ENCODE peak calls at places on chromosomes 1 and 21, in five cellular contexts. Q is DND-41, B is fibroblast of lung, T is mesendoderm, S is PC-3. H is an unnamed sample.

GRCh38 chr1:186578325-186579016 is 101.8 kb downstream of the PTGS2 start:
- DNase-seq in S (peak; percentile 66), T (no peak), Q (no peak), B (no peak), H (no peak)

GRCh38 chr1:196181594-196181878 is 426.7 kb downstream of the KCNT2 start:
- DNase-seq in T (no peak), Q (no peak), S (no peak), B (no peak), H (no peak)

GRCh38 chr1:99652881-99653281 is 7.0 kb downstream of the PALMD start:
- DNase-seq in S (no peak), B (peak; percentile 82), T (peak; percentile 53), Q (no peak), H (no peak)

GRCh38 chr1:89259283-89259971 is 13.2 kb downstream of the GBP5 start:
- DNase-seq in B (no peak), T (peak; percentile 3), Q (peak; percentile 97), S (no peak), H (no peak)

GRCh38 chr1:118340928-118341905 is 156.2 kb upstream of the SPAG17 start:
- DNase-seq in Q (no peak), B (peak; percentile 30), S (no peak), T (no peak), H (no peak)

GRCh38 chr1:150954708-150955107 is 19.9 kb downstream of the CERS2 start:
- DNase-seq in T (no peak), B (no peak), Q (no peak), S (no peak), H (no peak)

GRCh38 chr1:229987953-229988352 is 79.1 kb upstream of the GALNT2 start:
- DNase-seq in S (no peak), T (no peak), B (no peak), Q (no peak), H (no peak)

GRCh38 chr1:85596947-85597346 is 16.4 kb downstream of the CCN1 start:
- DNase-seq in T (peak; percentile 53), B (no peak), S (no peak), Q (no peak), H (no peak)

GRCh38 chr1:212045981-212046380 is 10.4 kb downstream of the DTL start:
- DNase-seq in S (no peak), Q (no peak), B (peak; percentile 40), T (no peak), H (no peak)

GRCh38 chr1:25246600-25247023 is 642 bp downstream of the RSRP1 start:
- DNase-seq in S (no peak), B (peak; percentile 15), Q (peak; percentile 42), T (peak; percentile 37), H (no peak)

GRCh38 chr21:46391773-46392172 is 66.9 kb upstream of the DIP2A start:
- DNase-seq in T (no peak), S (no peak), B (no peak), Q (no peak), H (no peak)

GRCh38 chr1:206802401-206802800 is 30.1 kb upstream of the IL10 start:
- DNase-seq in Q (no peak), B (no peak), T (no peak), S (no peak), H (no peak)

GRCh38 chr1:41819843-41820242 is 98.9 kb downstream of the HIVEP3 start:
- DNase-seq in S (no peak), Q (no peak), T (no peak), B (no peak), H (no peak)

GRCh38 chr1:203017061-203017460 is 9.2 kb upstream of the PPFIA4 start:
- DNase-seq in B (no peak), S (no peak), T (no peak), Q (no peak), H (no peak)

GRCh38 chr1:905811-906531 is 17.8 kb upstream of the SAMD11 start:
- DNase-seq in B (no peak), S (no peak), T (no peak), Q (no peak), H (no peak)

GRCh38 chr1:8562881-8563865 is 245.3 kb downstream of the SLC45A1 start:
- DNase-seq in S (peak; percentile 45), Q (no peak), T (peak; percentile 89), B (peak; percentile 49), H (no peak)

GRCh38 chr1:84758968-84759491 is 68.8 kb upstream of the SSX2IP start:
- DNase-seq in S (no peak), B (peak; percentile 74), T (no peak), Q (no peak), H (no peak)

GRCh38 chr1:156652992-156653355 is 11.1 kb downstream of the BCAN start:
- DNase-seq in S (no peak), B (no peak), T (no peak), Q (no peak), H (no peak)

GRCh38 chr1:100360790-100361232 is 8.5 kb downstream of the CDC14A start:
- DNase-seq in B (peak; percentile 75), S (no peak), Q (no peak), T (peak; percentile 83), H (no peak)

GRCh38 chr1:47663286-47663685 is 225.4 kb downstream of the FOXD2 start:
- DNase-seq in T (no peak), S (no peak), B (peak; percentile 45), Q (no peak), H (no peak)

GRCh38 chr1:27603320-27603961 is 503 bp downstream of the AHDC1 start:
- DNase-seq in Q (no peak), B (no peak), S (no peak), T (no peak), H (no peak)

GRCh38 chr1:182709855-182710254 is 25.5 kb upstream of the RGS8 start:
- DNase-seq in Q (no peak), T (no peak), S (peak; percentile 51), B (peak; percentile 16), H (no peak)
- H3K9ac ChIP-seq in Q (no peak overlapping the region), T (no peak overlapping the region), S (no peak overlapping the region), B (no peak overlapping the region), H (no peak overlapping the region)

GRCh38 chr1:169680377-169681019 is 30.9 kb downstream of the SELL start:
- DNase-seq in Q (no peak), B (no peak), T (no peak), S (no peak), H (no peak)

GRCh38 chr1:169681094-169681493 is 30.3 kb downstream of the SELL start:
- DNase-seq in B (no peak), S (no peak), Q (no peak), T (no peak), H (no peak)

GRCh38 chr1:169679692-169680091 is 31.7 kb downstream of the SELL start:
- DNase-seq in B (no peak), T (no peak), S (no peak), Q (no peak), H (no peak)

GRCh38 chr1:169682077-169682476 is 29.3 kb downstream of the SELL start:
- DNase-seq in S (no peak), T (no peak), B (no peak), Q (no peak), H (no peak)

GRCh38 chr1:169683661-169684060 is 27.8 kb downstream of the SELL start:
- DNase-seq in S (no peak), Q (no peak), T (no peak), B (peak; percentile 9), H (no peak)
- H3K27me3 ChIP-seq in S (no peaks in the 10 kb centered on the region), Q (no peaks in the 10 kb centered on the region), T (no peaks in the 10 kb centered on the region), B (no peaks in the 10 kb centered on the region), H (no peaks in the 10 kb centered on the region)

GRCh38 chr21:37005548-37006242 is 807 bp upstream of the RIPPLY3 start:
- DNase-seq in B (no peak), S (no peak), T (peak; percentile 33), Q (no peak), H (no peak)

GRCh38 chr21:37009740-37010341 is 3.3 kb downstream of the RIPPLY3 start:
- DNase-seq in Q (peak; percentile 81), T (peak; percentile 93), S (peak; percentile 93), B (peak; percentile 80), H (peak; percentile 89)

GRCh38 chr21:37006243-37006520 is 320 bp upstream of the RIPPLY3 start:
- DNase-seq in S (no peak), T (no peak), B (no peak), Q (no peak), H (no peak)

GRCh38 chr21:37008705-37009104 is 2.2 kb downstream of the RIPPLY3 start:
- DNase-seq in Q (no peak), S (no peak), T (no peak), B (no peak), H (no peak)

DNA sequence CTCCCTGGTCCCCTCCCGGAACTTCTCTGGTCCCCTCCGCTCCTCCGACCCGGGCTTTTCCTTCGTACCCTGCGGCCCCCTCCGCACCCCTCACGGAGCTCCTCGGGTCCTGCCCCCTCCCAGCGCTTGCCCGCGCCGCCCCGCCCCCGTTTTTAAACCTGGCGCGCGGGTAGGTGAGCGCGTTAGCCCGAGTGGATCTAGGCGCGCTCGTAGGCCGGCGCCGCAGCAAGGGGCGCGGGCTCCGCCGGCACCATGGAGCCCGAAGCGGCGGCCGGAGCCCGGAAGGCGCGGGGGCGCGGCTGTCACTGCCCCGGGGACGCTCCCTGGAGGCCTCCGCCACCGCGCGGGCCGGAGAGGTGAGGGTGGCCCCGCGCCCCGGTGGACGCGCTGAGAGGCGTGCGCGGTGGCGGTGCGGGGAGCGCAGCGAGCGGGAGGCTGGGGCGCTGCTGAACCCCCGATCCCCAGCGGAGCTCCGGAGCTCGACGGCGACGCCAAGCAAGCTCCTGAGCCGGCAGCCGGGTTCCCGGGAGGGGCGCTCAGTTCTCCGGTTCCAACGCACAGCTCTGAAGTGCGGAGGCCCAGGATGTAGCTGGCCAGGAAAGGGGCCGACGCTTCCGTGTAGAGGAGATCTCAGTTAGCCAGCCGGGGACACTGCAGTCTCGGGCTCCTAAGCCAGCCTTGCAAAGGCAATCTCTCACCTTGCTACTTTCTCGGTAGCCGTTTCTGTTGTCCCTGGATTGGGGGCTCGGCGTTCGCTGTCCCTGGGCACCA is at the start of gene RIPPLY3:
- DNase-seq in Q (no peak), T (peak; percentile 54), B (peak; percentile 28), S (peak; percentile 45), H (no peak)
- H3K27ac ChIP-seq in Q (no peak within 1 kb of the TSS), T (no peak within 1 kb of the TSS), B (no peak within 1 kb of the TSS), S (no peak within 1 kb of the TSS), H (no peak within 1 kb of the TSS)

GRCh38 chr1:52404975-52405338 is 555 bp downstream of the PRPF38A start:
- DNase-seq in B (no peak), Q (no peak), T (no peak), S (no peak), H (no peak)
- H3K9ac ChIP-seq in B (peak overlapping the region; percentile 89), Q (peak overlapping the region; percentile 81), T (peak overlapping the region; percentile 88), S (peak overlapping the region; percentile 95), H (peak overlapping the region; percentile 97)

GRCh38 chr1:90716552-90717355 is at the start of gene BARHL2:
- DNase-seq in B (no peak), T (peak; percentile 58), S (no peak), Q (no peak), H (no peak)

GRCh38 chr1:90715334-90715733 is 1.8 kb downstream of the BARHL2 start:
- DNase-seq in B (no peak), T (no peak), Q (no peak), S (no peak), H (no peak)

GRCh38 chr1:90717665-90718410 is 736 bp upstream of the BARHL2 start:
- DNase-seq in S (no peak), B (no peak), T (peak; percentile 73), Q (no peak), H (peak; percentile 39)

GRCh38 chr1:90717356-90717664 is 208 bp upstream of the BARHL2 start:
- DNase-seq in B (no peak), S (no peak), T (no peak), Q (no peak), H (no peak)

DNA sequence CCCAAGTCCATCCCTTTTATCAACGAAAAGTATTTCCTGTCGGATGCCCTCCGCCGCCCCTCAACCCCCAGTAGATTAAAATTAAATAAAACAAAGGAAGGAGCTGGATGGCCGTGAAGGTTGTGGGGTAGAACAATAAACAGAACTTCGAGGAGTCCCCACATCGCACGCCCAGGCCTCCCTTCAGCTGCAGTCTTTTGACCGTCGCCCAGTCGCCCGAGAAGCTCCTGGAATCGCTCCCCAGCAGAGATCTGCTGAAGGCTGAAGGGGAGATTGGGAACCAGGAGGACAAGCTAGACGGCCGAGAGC is 905 bp downstream of the BARHL2 start:
- DNase-seq in B (no peak), Q (no peak), T (no peak), S (no peak), H (no peak)
- H3K27me3 ChIP-seq in B (peaks cover 76% of the 10 kb centered on the region), Q (no peaks in the 10 kb centered on the region), T (peaks cover 80% of the 10 kb centered on the region), S (peaks cover 58% of the 10 kb centered on the region), H (peaks cover 91% of the 10 kb centered on the region)

H was measured in colonic mucosa.